ENCODE peak calls at places on chromosome 10, in five cellular contexts. One of them, this sample, is unnamed.

GRCh38 chr10:34941471-34942357 is 126.6 kb upstream of the PARD3 start:
- DNase-seq in astrocyte of the spinal cord: peak
- DNase-seq in heart right ventricle: no peak
- DNase-seq in SK-N-SH: no peak
- DNase-seq in D721Med: no peak
- DNase-seq in this sample: no peak

GRCh38 chr10:600234-600633 is 89.2 kb downstream of the DIP2C start:
- DNase-seq in astrocyte of the spinal cord: no peak
- DNase-seq in heart right ventricle: no peak
- DNase-seq in SK-N-SH: no peak
- DNase-seq in D721Med: no peak
- DNase-seq in this sample: no peak

GRCh38 chr10:104424719-104425118 is 71.1 kb downstream of the CFAP58 start:
- DNase-seq in astrocyte of the spinal cord: no peak
- DNase-seq in heart right ventricle: no peak
- DNase-seq in SK-N-SH: no peak
- DNase-seq in D721Med: no peak
- DNase-seq in this sample: no peak

GRCh38 chr10:119896061-119896655 is 3.6 kb downstream of the SEC23IP start:
- DNase-seq in astrocyte of the spinal cord: peak
- DNase-seq in heart right ventricle: no peak
- DNase-seq in SK-N-SH: no peak
- DNase-seq in D721Med: no peak
- DNase-seq in this sample: no peak

GRCh38 chr10:43970747-43971146 is 322.1 kb upstream of the ZNF32 start:
- DNase-seq in astrocyte of the spinal cord: no peak
- DNase-seq in heart right ventricle: no peak
- DNase-seq in SK-N-SH: no peak
- DNase-seq in D721Med: no peak
- DNase-seq in this sample: no peak

GRCh38 chr10:78959901-78960300 is 108.9 kb upstream of the ZMIZ1 start:
- DNase-seq in astrocyte of the spinal cord: no peak
- DNase-seq in heart right ventricle: no peak
- DNase-seq in SK-N-SH: no peak
- DNase-seq in D721Med: no peak
- DNase-seq in this sample: no peak

GRCh38 chr10:5540886-5541285 is 16.1 kb downstream of the CALML3 start:
- DNase-seq in astrocyte of the spinal cord: no peak
- DNase-seq in heart right ventricle: no peak
- DNase-seq in SK-N-SH: no peak
- DNase-seq in D721Med: no peak
- DNase-seq in this sample: no peak

GRCh38 chr10:68600041-68600778 is 40.1 kb downstream of the TET1 start:
- DNase-seq in astrocyte of the spinal cord: peak
- DNase-seq in heart right ventricle: peak
- DNase-seq in SK-N-SH: peak
- DNase-seq in D721Med: peak
- DNase-seq in this sample: peak

GRCh38 chr10:23322082-23322481 is 22.5 kb downstream of the C10orf67 start:
- DNase-seq in astrocyte of the spinal cord: no peak
- DNase-seq in heart right ventricle: no peak
- DNase-seq in SK-N-SH: no peak
- DNase-seq in D721Med: no peak
- DNase-seq in this sample: no peak

GRCh38 chr10:72503241-72503640 is 122.6 kb downstream of the MICU1 start:
- DNase-seq in astrocyte of the spinal cord: peak
- DNase-seq in heart right ventricle: no peak
- DNase-seq in SK-N-SH: no peak
- DNase-seq in D721Med: no peak
- DNase-seq in this sample: no peak

GRCh38 chr10:119896937-119897336 is 4.4 kb downstream of the SEC23IP start:
- DNase-seq in astrocyte of the spinal cord: no peak
- DNase-seq in heart right ventricle: peak
- DNase-seq in SK-N-SH: peak
- DNase-seq in D721Med: no peak
- DNase-seq in this sample: no peak

GRCh38 chr10:116802876-116803275 is 46.4 kb upstream of the ENO4 start:
- DNase-seq in astrocyte of the spinal cord: no peak
- DNase-seq in heart right ventricle: no peak
- DNase-seq in SK-N-SH: no peak
- DNase-seq in D721Med: no peak
- DNase-seq in this sample: no peak

GRCh38 chr10:132364594-132364970 is 32.4 kb upstream of the PWWP2B start:
- DNase-seq in astrocyte of the spinal cord: no peak
- DNase-seq in heart right ventricle: no peak
- DNase-seq in SK-N-SH: no peak
- DNase-seq in D721Med: no peak
- DNase-seq in this sample: no peak

GRCh38 chr10:11450427-11450826 is 161.0 kb downstream of the USP6NL start:
- DNase-seq in astrocyte of the spinal cord: no peak
- DNase-seq in heart right ventricle: no peak
- DNase-seq in SK-N-SH: no peak
- DNase-seq in D721Med: no peak
- DNase-seq in this sample: peak

GRCh38 chr10:128087146-128087883 is 38.9 kb downstream of the MKI67 start:
- DNase-seq in astrocyte of the spinal cord: no peak
- DNase-seq in heart right ventricle: no peak
- DNase-seq in SK-N-SH: no peak
- DNase-seq in D721Med: no peak
- DNase-seq in this sample: no peak

GRCh38 chr10:58435297-58435696 is 50.1 kb downstream of the TFAM start:
- DNase-seq in astrocyte of the spinal cord: peak
- DNase-seq in heart right ventricle: peak
- DNase-seq in SK-N-SH: no peak
- DNase-seq in D721Med: no peak
- DNase-seq in this sample: no peak

GRCh38 chr10:42149027-42149700 is 489.2 kb downstream of the ZNF33B start:
- DNase-seq in astrocyte of the spinal cord: no peak
- DNase-seq in heart right ventricle: peak
- DNase-seq in SK-N-SH: peak
- DNase-seq in D721Med: no peak
- DNase-seq in this sample: peak

GRCh38 chr10:114548662-114549061 is 109.4 kb downstream of the ABLIM1 start:
- DNase-seq in astrocyte of the spinal cord: peak
- DNase-seq in heart right ventricle: no peak
- DNase-seq in SK-N-SH: peak
- DNase-seq in D721Med: no peak
- DNase-seq in this sample: no peak

GRCh38 chr10:23525406-23525805 is 86.5 kb downstream of the OTUD1 start:
- DNase-seq in astrocyte of the spinal cord: peak
- DNase-seq in heart right ventricle: no peak
- DNase-seq in SK-N-SH: peak
- DNase-seq in D721Med: no peak
- DNase-seq in this sample: no peak

GRCh38 chr10:95289921-95290421 is 832 bp downstream of the PDLIM1 start:
- DNase-seq in astrocyte of the spinal cord: no peak
- DNase-seq in heart right ventricle: no peak
- DNase-seq in SK-N-SH: no peak
- DNase-seq in D721Med: no peak
- DNase-seq in this sample: no peak

GRCh38 chr10:15167411-15168295 is 840 bp downstream of the NMT2 start:
- DNase-seq in astrocyte of the spinal cord: peak
- DNase-seq in heart right ventricle: peak
- DNase-seq in SK-N-SH: peak
- DNase-seq in D721Med: no peak
- DNase-seq in this sample: peak

GRCh38 chr10:58867683-58868082 is 308.8 kb upstream of the PHYHIPL start:
- DNase-seq in astrocyte of the spinal cord: no peak
- DNase-seq in heart right ventricle: no peak
- DNase-seq in SK-N-SH: no peak
- DNase-seq in D721Med: no peak
- DNase-seq in this sample: no peak

GRCh38 chr10:126242352-126243260 is 145.7 kb downstream of the ADAM12 start:
- DNase-seq in astrocyte of the spinal cord: peak
- DNase-seq in heart right ventricle: peak
- DNase-seq in SK-N-SH: peak
- DNase-seq in D721Med: no peak
- DNase-seq in this sample: no peak

GRCh38 chr10:30607814-30608213 is 21.7 kb downstream of the LYZL2 start:
- DNase-seq in astrocyte of the spinal cord: no peak
- DNase-seq in heart right ventricle: no peak
- DNase-seq in SK-N-SH: no peak
- DNase-seq in D721Med: no peak
- DNase-seq in this sample: no peak

GRCh38 chr10:3783721-3784432 is 1.1 kb downstream of the KLF6 start:
- DNase-seq in astrocyte of the spinal cord: peak
- DNase-seq in heart right ventricle: peak
- DNase-seq in SK-N-SH: peak
- DNase-seq in D721Med: no peak
- DNase-seq in this sample: no peak

GRCh38 chr10:11986593-11987216 is 55.9 kb downstream of the UPF2 start:
- DNase-seq in astrocyte of the spinal cord: peak
- DNase-seq in heart right ventricle: peak
- DNase-seq in SK-N-SH: peak
- DNase-seq in D721Med: no peak
- DNase-seq in this sample: peak

GRCh38 chr10:102780246-102780645 is 36.5 kb downstream of the WBP1L start:
- DNase-seq in astrocyte of the spinal cord: peak
- DNase-seq in heart right ventricle: no peak
- DNase-seq in SK-N-SH: no peak
- DNase-seq in D721Med: no peak
- DNase-seq in this sample: no peak

GRCh38 chr10:42367532-42368230 is 270.7 kb downstream of the ZNF33B start:
- DNase-seq in astrocyte of the spinal cord: peak
- DNase-seq in heart right ventricle: peak
- DNase-seq in SK-N-SH: peak
- DNase-seq in D721Med: peak
- DNase-seq in this sample: no peak

GRCh38 chr10:74733612-74734011 is 92.8 kb upstream of the KAT6B start:
- DNase-seq in astrocyte of the spinal cord: no peak
- DNase-seq in heart right ventricle: no peak
- DNase-seq in SK-N-SH: no peak
- DNase-seq in D721Med: no peak
- DNase-seq in this sample: no peak

GRCh38 chr10:74736029-74736428 is 90.4 kb upstream of the KAT6B start:
- DNase-seq in astrocyte of the spinal cord: no peak
- DNase-seq in heart right ventricle: no peak
- DNase-seq in SK-N-SH: no peak
- DNase-seq in D721Med: no peak
- DNase-seq in this sample: no peak

GRCh38 chr10:74738985-74739567 is 87.3 kb upstream of the KAT6B start:
- DNase-seq in astrocyte of the spinal cord: peak
- DNase-seq in heart right ventricle: no peak
- DNase-seq in SK-N-SH: no peak
- DNase-seq in D721Med: no peak
- DNase-seq in this sample: peak

GRCh38 chr10:74738543-74738942 is 87.9 kb upstream of the KAT6B start:
- DNase-seq in astrocyte of the spinal cord: no peak
- DNase-seq in heart right ventricle: no peak
- DNase-seq in SK-N-SH: no peak
- DNase-seq in D721Med: no peak
- DNase-seq in this sample: peak

GRCh38 chr10:74738052-74738451 is 88.3 kb upstream of the KAT6B start:
- DNase-seq in astrocyte of the spinal cord: no peak
- DNase-seq in heart right ventricle: no peak
- DNase-seq in SK-N-SH: no peak
- DNase-seq in D721Med: no peak
- DNase-seq in this sample: peak
- TF ChIP-seq CTCF in astrocyte of the spinal cord: no peak
- TF ChIP-seq CTCF in heart right ventricle: no peak
- TF ChIP-seq CTCF in SK-N-SH: no peak
- TF ChIP-seq CTCF in D721Med: no peak
- TF ChIP-seq CTCF in this sample: no peak

GRCh38 chr10:110893559-110894179 is 21.9 kb downstream of the PDCD4 start:
- DNase-seq in astrocyte of the spinal cord: peak
- DNase-seq in heart right ventricle: no peak
- DNase-seq in SK-N-SH: peak
- DNase-seq in D721Med: no peak
- DNase-seq in this sample: no peak
- TF ChIP-seq CTCF in astrocyte of the spinal cord: peak
- TF ChIP-seq CTCF in heart right ventricle: peak
- TF ChIP-seq CTCF in SK-N-SH: peak
- TF ChIP-seq CTCF in D721Med: peak
- TF ChIP-seq CTCF in this sample: peak

DNA sequence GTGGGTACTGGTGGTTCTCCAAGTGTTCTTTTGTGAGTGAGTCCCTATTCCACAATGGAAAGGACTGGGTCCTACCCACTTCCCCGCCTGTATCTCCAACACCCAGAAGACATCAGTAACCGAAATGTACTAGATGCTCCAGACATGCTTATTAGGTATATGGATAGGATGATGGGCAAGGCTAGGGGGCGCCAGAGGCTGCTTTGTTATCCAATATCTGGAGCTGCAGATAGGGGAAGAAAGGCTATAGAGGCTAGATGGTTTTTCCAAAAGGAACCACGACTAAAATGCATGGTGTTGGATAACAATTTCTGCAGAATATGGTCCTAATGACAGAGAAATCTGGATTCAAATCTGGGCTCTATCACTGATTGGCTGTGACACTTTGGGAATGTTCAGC is 56.2 kb upstream of the TM9SF3 start:
- DNase-seq in astrocyte of the spinal cord: peak
- DNase-seq in heart right ventricle: peak
- DNase-seq in SK-N-SH: peak
- DNase-seq in D721Med: peak
- DNase-seq in this sample: no peak
- TF ChIP-seq CTCF in astrocyte of the spinal cord: peak
- TF ChIP-seq CTCF in heart right ventricle: peak
- TF ChIP-seq CTCF in SK-N-SH: peak
- TF ChIP-seq CTCF in D721Med: peak
- TF ChIP-seq CTCF in this sample: peak

GRCh38 chr10:91076991-91077548 is 143.4 kb upstream of the PCGF5 start:
- DNase-seq in astrocyte of the spinal cord: no peak
- DNase-seq in heart right ventricle: no peak
- DNase-seq in SK-N-SH: no peak
- DNase-seq in D721Med: no peak
- DNase-seq in this sample: no peak
- TF ChIP-seq CTCF in astrocyte of the spinal cord: no peak
- TF ChIP-seq CTCF in heart right ventricle: no peak
- TF ChIP-seq CTCF in SK-N-SH: no peak
- TF ChIP-seq CTCF in D721Med: no peak
- TF ChIP-seq CTCF in this sample: no peak